ENCODE peak calls at places on chromosomes 5 and 9, in seven cellular contexts. D is substantia nigra; R is HEK293T; N is germinal center; Z is activated T-cell treated with anti-CD3 and anti-CD28 coated beads, Interleukin-2, amount 50 U/mL, for 48 hours; Q is activated naive CD4-positive, alpha-beta T cell treated with anti-CD3 and anti-CD28 coated beads for 36 hours; U is hepatic stellate cell. T is an unnamed sample.

GRCh38 chr5:153987310-153987709 is 51.4 kb downstream of the FAM114A2 start:
- DNase-seq in N (no peak), U (no peak), R (no peak), Q (no peak), Z (no peak), D (no peak), T (no peak)

GRCh38 chr5:126268697-126269315 is 154.4 kb upstream of the GRAMD2B start:
- DNase-seq in N (no peak), Q (no peak), U (no peak), Z (no peak), R (no peak), D (no peak), T (no peak)

GRCh38 chr5:158468444-158468843 is 609.5 kb upstream of the CLINT1 start:
- DNase-seq in N (no peak), Z (no peak), U (no peak), Q (no peak), R (no peak), D (no peak), T (no peak)

GRCh38 chr9:134575103-134575816 is 66.3 kb upstream of the COL5A1 start:
- DNase-seq in D (no peak), Z (no peak), R (no peak), U (no peak), Q (no peak), N (no peak), T (no peak)

GRCh38 chr9:115691097-115691496 is 462.5 kb upstream of the PAPPA start:
- DNase-seq in N (no peak), R (no peak), D (no peak), Q (no peak), Z (no peak), U (peak; percentile 36), T (peak; percentile 29)

GRCh38 chr5:51495672-51496071 is 112.4 kb downstream of the ISL1 start:
- DNase-seq in D (no peak), Q (no peak), R (no peak), Z (no peak), N (no peak), U (peak; percentile 1), T (no peak)

GRCh38 chr5:158456756-158457155 is 597.8 kb upstream of the CLINT1 start:
- DNase-seq in U (peak; percentile 66), D (no peak), Z (no peak), R (no peak), N (no peak), Q (no peak), T (peak; percentile 7)

GRCh38 chr5:174951151-174951780 is 226.9 kb downstream of the MSX2 start:
- DNase-seq in R (peak; percentile 87), D (peak; percentile 17), Z (peak; percentile 50), U (peak; percentile 66), N (peak; percentile 70), Q (peak; percentile 76), T (peak; percentile 81)

GRCh38 chr5:115583474-115583873 is 18.8 kb downstream of the TICAM2 start:
- DNase-seq in D (no peak), Q (no peak), R (no peak), Z (no peak), U (peak; percentile 73), N (no peak), T (no peak)

GRCh38 chr5:56302027-56302426 is 68.9 kb upstream of the ANKRD55 start:
- DNase-seq in N (no peak), Q (no peak), D (no peak), U (no peak), R (no peak), Z (no peak), T (no peak)

T was measured in A549.